ENCODE peak calls at places on chromosomes 12 and 14, in seven cellular contexts. R is foreskin fibroblast; C is endodermal cell; A is CD4-positive, alpha-beta T cell; O is fibroblast of the aortic adventitia; T is fibroblast of villous mesenchyme; B is lower lobe of right lung. V is an unnamed sample.

GRCh38 chr12:83097656-83098055 is 410.9 kb downstream of the TMTC2 start:
- DNase-seq in R (no peak), C (no peak), A (no peak), O (no peak), T (no peak), B (no peak), V (no peak)

GRCh38 chr14:57212919-57213318 is 55.8 kb downstream of the EXOC5 start:
- DNase-seq in R (no peak), C (no peak), A (no peak), O (no peak), T (peak), B (no peak), V (no peak)

GRCh38 chr12:23950775-23951391 is 1.4 kb upstream of the SOX5 start:
- DNase-seq in R (no peak), C (no peak), A (no peak), O (peak), T (peak), B (no peak), V (no peak)

GRCh38 chr12:113571713-113572112 is 100.0 kb upstream of the LHX5 start:
- DNase-seq in R (no peak), C (no peak), A (no peak), O (no peak), T (no peak), B (no peak), V (no peak)

GRCh38 chr12:112942572-112942971 is 4.3 kb downstream of the OAS3 start:
- DNase-seq in R (no peak), C (no peak), A (no peak), O (no peak), T (no peak), B (no peak), V (no peak)

GRCh38 chr12:1916396-1917171 is 1.9 kb downstream of the CACNA2D4 start:
- DNase-seq in R (no peak), C (peak), A (no peak), O (peak), T (no peak), B (peak), V (no peak)

GRCh38 chr12:1199700-1200099 is 208.7 kb downstream of the ERC1 start:
- DNase-seq in R (no peak), C (no peak), A (no peak), O (peak), T (no peak), B (no peak), V (no peak)

GRCh38 chr12:89893972-89894706 is 185.5 kb upstream of the ATP2B1 start:
- DNase-seq in R (no peak), C (no peak), A (no peak), O (peak), T (peak), B (no peak), V (no peak)

GRCh38 chr12:92436847-92437246 is 265.9 kb upstream of the PLEKHG7 start:
- DNase-seq in R (no peak), C (no peak), A (no peak), O (peak), T (no peak), B (no peak), V (no peak)

GRCh38 chr12:15558915-15559528 is 230.2 kb downstream of the EPS8 start:
- DNase-seq in R (peak), C (no peak), A (no peak), O (peak), T (peak), B (no peak), V (no peak)

GRCh38 chr12:127654383-127654985 is 612.5 kb upstream of the TMEM132C start:
- DNase-seq in R (no peak), C (no peak), A (no peak), O (no peak), T (no peak), B (no peak), V (no peak)

GRCh38 chr14:24504425-24504824 is 3.6 kb downstream of the CMA1 start:
- DNase-seq in R (no peak), C (no peak), A (no peak), O (no peak), T (no peak), B (no peak), V (no peak)

GRCh38 chr12:40149673-40150260 is 43.9 kb upstream of the SLC2A13 start:
- DNase-seq in R (peak), C (no peak), A (no peak), O (no peak), T (no peak), B (no peak), V (no peak)

GRCh38 chr14:61699092-61699491 is 3.8 kb downstream of the HIF1A start:
- DNase-seq in R (no peak), C (no peak), A (no peak), O (peak), T (no peak), B (no peak), V (no peak)

GRCh38 chr12:109479761-109480160 is 2.3 kb downstream of the UBE3B start:
- DNase-seq in R (no peak), C (no peak), A (no peak), O (no peak), T (no peak), B (no peak), V (no peak)

GRCh38 chr12:95480230-95480629 is 6.3 kb downstream of the METAP2 start:
- DNase-seq in R (no peak), C (no peak), A (no peak), O (no peak), T (peak), B (no peak), V (no peak)

GRCh38 chr12:53940448-53941014 is 1.9 kb downstream of the HOXC13 start:
- DNase-seq in R (no peak), C (peak), A (no peak), O (no peak), T (no peak), B (no peak), V (no peak)

GRCh38 chr14:50254248-50254647 is 22.9 kb upstream of the SOS2 start:
- DNase-seq in R (no peak), C (no peak), A (no peak), O (no peak), T (no peak), B (no peak), V (no peak)

GRCh38 chr14:32933943-32934890 is 4.5 kb upstream of the NPAS3 start:
- DNase-seq in R (no peak), C (peak), A (no peak), O (peak), T (peak), B (no peak), V (peak)

GRCh38 chr12:76549131-76549530 is 10.4 kb downstream of the OSBPL8 start:
- DNase-seq in R (no peak), C (no peak), A (no peak), O (peak), T (no peak), B (no peak), V (no peak)

GRCh38 chr12:42346603-42347002 is 20.6 kb downstream of the PPHLN1 start:
- DNase-seq in R (no peak), C (no peak), A (no peak), O (no peak), T (no peak), B (no peak), V (no peak)

GRCh38 chr14:68789002-68789797 is 3.7 kb downstream of the ZFP36L1 start:
- DNase-seq in R (no peak), C (peak), A (peak), O (peak), T (peak), B (peak), V (peak)

GRCh38 chr14:61720302-61720677 is 25.0 kb downstream of the HIF1A start:
- DNase-seq in R (no peak), C (no peak), A (no peak), O (no peak), T (peak), B (no peak), V (no peak)

GRCh38 chr12:47850153-47851084 is 30.7 kb upstream of the HDAC7 start:
- DNase-seq in R (no peak), C (peak), A (no peak), O (no peak), T (peak), B (no peak), V (no peak)

DNA sequence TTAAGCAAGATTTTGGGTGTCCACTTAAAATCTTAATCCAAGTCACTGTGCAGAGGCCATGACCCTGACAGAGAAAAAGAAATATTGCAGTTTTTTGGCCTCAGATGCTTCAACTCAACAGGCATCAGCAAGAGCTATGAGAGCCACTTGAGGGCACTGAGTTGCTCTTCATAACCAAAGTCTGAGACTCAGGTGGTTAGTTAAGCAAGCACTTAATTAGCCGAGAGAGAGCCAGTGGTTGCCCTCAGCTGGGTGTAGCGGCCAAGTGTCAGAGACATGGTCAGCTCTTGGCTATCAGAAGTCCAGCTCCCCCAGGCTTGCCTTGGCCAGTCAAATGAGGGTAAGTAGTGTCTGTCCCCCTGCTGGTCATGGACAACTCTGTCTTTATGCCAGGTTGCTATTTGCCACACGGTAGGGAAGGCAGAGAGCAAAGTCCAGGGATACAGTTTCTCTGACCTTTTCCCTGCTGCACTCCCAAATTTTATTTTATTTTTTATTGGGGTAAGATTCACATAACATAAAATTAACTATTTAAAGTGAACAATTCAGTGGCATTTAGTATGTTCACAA is 9.0 kb upstream of the KRT71 start:
- DNase-seq in R (no peak), C (peak), A (no peak), O (no peak), T (peak), B (no peak), V (no peak)
- TF ChIP-seq CTCF in R (peak), C (peak), A (no peak), O (peak), T (peak), B (no peak), V (peak)

GRCh38 chr14:95981939-95982338 is 57.2 kb upstream of the C14orf132 start:
- DNase-seq in R (no peak), C (peak), A (no peak), O (no peak), T (no peak), B (no peak), V (no peak)

GRCh38 chr14:95984206-95984605 is 55.0 kb upstream of the C14orf132 start:
- DNase-seq in R (no peak), C (no peak), A (no peak), O (no peak), T (no peak), B (no peak), V (no peak)

GRCh38 chr14:95980402-95980801 is 58.8 kb upstream of the C14orf132 start:
- DNase-seq in R (no peak), C (peak), A (no peak), O (no peak), T (no peak), B (no peak), V (no peak)

GRCh38 chr14:95979339-95980042 is 59.7 kb upstream of the C14orf132 start:
- DNase-seq in R (no peak), C (peak), A (no peak), O (no peak), T (no peak), B (no peak), V (no peak)
- TF ChIP-seq CTCF in R (no peak), C (peak), A (no peak), O (no peak), T (no peak), B (no peak), V (no peak)

DNA sequence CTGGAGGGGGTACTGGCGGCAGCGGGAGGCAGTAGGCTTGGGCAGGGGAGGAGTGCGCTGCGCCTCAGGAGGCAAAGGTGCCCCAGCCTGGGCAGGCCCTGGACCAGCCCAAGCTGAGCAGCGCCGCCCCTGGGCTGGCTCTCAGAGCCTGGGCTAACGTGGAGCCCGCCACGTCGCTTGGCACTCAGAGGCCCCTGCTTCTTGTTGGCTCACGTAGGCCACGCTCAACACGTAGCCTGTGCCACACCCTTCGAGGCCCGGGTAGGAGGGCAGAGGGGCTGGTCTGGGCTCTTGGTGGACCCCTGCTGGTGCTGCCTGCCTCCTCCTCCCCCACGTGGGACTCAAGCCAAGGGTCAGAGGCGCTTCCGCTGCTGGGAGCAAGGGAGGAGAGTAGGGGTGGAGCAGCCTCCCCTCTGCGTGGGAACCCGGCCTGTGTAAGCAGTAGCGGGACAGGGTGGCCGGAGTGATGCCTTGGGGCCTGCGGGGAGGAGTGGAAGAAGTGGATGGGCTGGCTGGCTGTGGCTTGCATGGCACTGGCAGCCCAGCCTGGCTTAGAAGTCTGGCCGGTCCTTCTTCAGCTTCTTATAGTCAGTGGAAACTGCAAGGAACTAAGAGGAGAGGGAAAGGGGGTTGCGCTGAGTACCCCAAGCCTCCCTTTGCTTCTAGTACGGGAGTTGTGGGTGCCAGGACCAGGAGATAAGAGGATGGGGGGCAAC is 5.7 kb downstream of the SHMT2 start:
- DNase-seq in R (no peak), C (peak), A (no peak), O (peak), T (peak), B (peak), V (no peak)
- TF ChIP-seq CTCF in R (no peak), C (no peak), A (no peak), O (no peak), T (peak), B (no peak), V (no peak)

GRCh38 chr14:23362200-23362599 is 2.8 kb downstream of the EFS start:
- DNase-seq in R (no peak), C (peak), A (no peak), O (peak), T (peak), B (no peak), V (no peak)
- TF ChIP-seq CTCF in R (peak), C (peak), A (no peak), O (peak), T (peak), B (no peak), V (no peak)

GRCh38 chr12:122895757-122896636 is at the start of gene VPS37B:
- DNase-seq in R (peak), C (peak), A (peak), O (peak), T (peak), B (peak), V (peak)
- TF ChIP-seq CTCF in R (no peak), C (no peak), A (no peak), O (no peak), T (no peak), B (no peak), V (no peak)

V was measured in mesothelial cell of epicardium.